ENCODE peak calls at places on chromosomes 16 and 17, in six cellular contexts. O, A, K, I, Y and P are unnamed samples.
A peak's percentile ranks its signal among the peaks of the same experiment; 100 is the strongest.

GRCh38 chr16:86392751-86393150 is 117.6 kb upstream of the FOXF1 start:
- DNase-seq in Y (no peak), O (no peak), A (no peak), I (no peak), K (peak; percentile 66), P (no peak)

GRCh38 chr16:81921415-81921814 is 89.9 kb downstream of the SDR42E1 start:
- DNase-seq in A (no peak), Y (no peak), K (peak; percentile 37), I (no peak), O (peak; percentile 39), P (no peak)

GRCh38 chr17:17937450-17937849 is 34.8 kb downstream of the TOM1L2 start:
- DNase-seq in O (no peak), K (peak; percentile 72), I (no peak), A (no peak), Y (no peak), P (no peak)

GRCh38 chr16:81544691-81545365 is 100.2 kb downstream of the CMIP start:
- DNase-seq in Y (no peak), A (no peak), K (no peak), I (no peak), O (no peak), P (no peak)

GRCh38 chr17:75088902-75089417 is 1.2 kb downstream of the SLC16A5 start:
- DNase-seq in O (peak; percentile 79), A (peak; percentile 21), I (no peak), Y (peak; percentile 63), K (peak; percentile 36), P (no peak)

GRCh38 chr16:83393196-83393981 is 414.4 kb upstream of the HSBP1 start:
- DNase-seq in K (peak; percentile 60), O (no peak), Y (no peak), I (no peak), A (peak; percentile 4), P (no peak)

GRCh38 chr17:54013117-54013516 is 190.4 kb downstream of the KIF2B start:
- DNase-seq in K (no peak), Y (no peak), A (no peak), O (no peak), I (no peak), P (no peak)

GRCh38 chr17:71360301-71360700 is 760.5 kb upstream of the SOX9 start:
- DNase-seq in A (no peak), Y (no peak), K (peak; percentile 59), I (no peak), O (no peak), P (no peak)

GRCh38 chr16:86997058-86997457 is 320.1 kb downstream of the C16orf95 start:
- DNase-seq in K (no peak), O (no peak), I (no peak), A (no peak), Y (no peak), P (no peak)

GRCh38 chr16:58413359-58413758 is 21.1 kb downstream of the GINS3 start:
- DNase-seq in I (no peak), K (no peak), O (no peak), Y (no peak), A (no peak), P (no peak)

GRCh38 chr17:9875441-9875840 is 29.6 kb downstream of the RCVRN start:
- DNase-seq in K (peak; percentile 90), O (no peak), I (no peak), A (no peak), Y (no peak), P (no peak)

GRCh38 chr16:59899940-59900339 is 1165.8 kb upstream of the GOT2 start:
- DNase-seq in I (no peak), Y (no peak), K (no peak), O (no peak), A (no peak), P (no peak)

GRCh38 chr16:17328971-17329370 is 141.8 kb downstream of the XYLT1 start:
- DNase-seq in A (peak; percentile 19), Y (peak; percentile 77), O (peak; percentile 50), K (no peak), I (no peak), P (no peak)

GRCh38 chr16:14168146-14168545 is 97.0 kb downstream of the MRTFB start:
- DNase-seq in Y (no peak), K (peak; percentile 71), I (no peak), A (no peak), O (no peak), P (no peak)

GRCh38 chr16:9050102-9050830 is 41.2 kb upstream of the HAPSTR1 start:
- DNase-seq in K (peak; percentile 10), O (no peak), A (no peak), Y (no peak), I (peak; percentile 11), P (no peak)

GRCh38 chr17:49764559-49765180 is 739 bp upstream of the FAM117A start:
- DNase-seq in Y (no peak), K (no peak), I (no peak), O (no peak), A (no peak), P (no peak)

GRCh38 chr17:17096438-17097178 is 54.4 kb downstream of the MPRIP start:
- DNase-seq in Y (no peak), K (peak; percentile 35), O (no peak), I (no peak), A (no peak), P (no peak)

GRCh38 chr16:978403-978802 is 3.2 kb upstream of the SOX8 start:
- DNase-seq in Y (no peak), A (no peak), K (no peak), I (no peak), O (no peak), P (no peak)

DNA sequence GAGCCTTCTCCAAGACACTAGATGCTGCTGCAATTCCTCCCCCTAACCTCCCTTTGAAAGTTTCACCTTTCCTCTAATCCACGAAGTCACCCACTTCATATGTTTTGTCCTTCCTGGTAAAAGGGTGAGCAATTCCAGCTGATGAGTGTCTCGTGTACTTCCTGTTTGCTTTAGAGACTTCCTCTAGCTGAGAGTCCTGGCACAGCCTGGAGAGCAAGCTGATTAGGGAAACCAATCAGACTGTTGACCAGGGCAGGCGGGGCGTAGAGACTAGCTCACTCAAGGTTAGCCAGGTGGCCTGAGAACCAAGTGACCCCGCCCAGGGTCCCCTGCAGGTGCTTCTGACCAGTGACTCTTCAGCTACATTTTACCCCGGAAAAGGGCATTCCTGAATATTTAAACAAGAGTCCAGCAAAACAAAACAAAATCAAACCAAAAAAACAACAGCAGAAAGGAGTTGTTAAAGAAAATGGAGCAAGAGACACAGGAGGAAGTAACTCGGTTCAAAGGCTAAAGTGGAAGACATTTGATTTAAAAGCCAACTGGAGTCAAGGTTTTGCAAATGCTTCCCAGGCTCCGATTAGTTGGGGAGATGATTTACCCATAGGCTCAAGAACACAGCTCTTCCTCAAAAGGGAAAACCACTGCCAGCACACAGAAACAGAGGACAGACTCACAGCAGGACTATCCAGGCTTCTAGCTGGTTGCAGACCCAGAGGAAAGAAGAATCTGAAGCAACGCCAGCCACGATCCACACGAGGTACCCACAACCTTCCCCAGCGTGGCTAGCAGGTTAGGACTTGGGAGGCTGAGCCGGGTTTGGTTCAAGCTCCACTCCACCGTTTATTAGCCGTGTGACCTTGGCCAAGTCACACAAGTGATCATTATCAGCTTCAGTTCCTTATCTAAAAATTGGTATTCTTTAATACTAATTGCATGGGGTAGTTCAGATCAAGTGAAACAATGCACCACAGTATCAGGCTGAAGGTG is 13.4 kb downstream of the HSPB9 start:
- DNase-seq in K (peak; percentile 73), Y (peak; percentile 92), A (peak; percentile 79), I (peak; percentile 41), O (peak; percentile 93), P (no peak)
- H3K4me1 ChIP-seq in K (peaks cover 30% of the 10 kb centered on the region), Y (peaks cover 48% of the 10 kb centered on the region), A (peaks cover 98% of the 10 kb centered on the region), I (peaks cover 9% of the 10 kb centered on the region), O (peaks cover 3% of the 10 kb centered on the region), P (peaks cover 65% of the 10 kb centered on the region)

GRCh38 chr17:38562903-38563302 is 42.8 kb downstream of the SRCIN1 start:
- DNase-seq in K (no peak), Y (no peak), A (no peak), I (no peak), O (no peak), P (no peak)

GRCh38 chr17:38565853-38566665 is 39.7 kb downstream of the SRCIN1 start:
- DNase-seq in Y (no peak), O (no peak), K (no peak), I (no peak), A (no peak), P (no peak)

GRCh38 chr17:38563362-38564253 is 42.1 kb downstream of the SRCIN1 start:
- DNase-seq in Y (no peak), I (peak; percentile 58), K (no peak), A (no peak), O (no peak), P (no peak)

GRCh38 chr17:38564869-38565268 is 40.9 kb downstream of the SRCIN1 start:
- DNase-seq in Y (no peak), A (no peak), K (no peak), I (peak; percentile 50), O (no peak), P (no peak)

GRCh38 chr17:38564254-38564605 is 41.5 kb downstream of the SRCIN1 start:
- DNase-seq in O (no peak), A (no peak), I (no peak), Y (no peak), K (no peak), P (no peak)
- H3K27me3 ChIP-seq in O (peaks cover 39% of the 10 kb centered on the region), A (peaks cover 100% of the 10 kb centered on the region), I (peaks cover 93% of the 10 kb centered on the region), Y (peaks cover 44% of the 10 kb centered on the region), K (peaks cover 82% of the 10 kb centered on the region), P (peaks cover 11% of the 10 kb centered on the region)

GRCh38 chr17:81306491-81306890 is 11.4 kb upstream of the SLC38A10 start:
- DNase-seq in I (no peak), O (no peak), A (no peak), Y (no peak), K (no peak), P (no peak)
- H3K4me1 ChIP-seq in I (peaks cover 29% of the 10 kb centered on the region), O (peaks cover 6% of the 10 kb centered on the region), A (peaks cover 37% of the 10 kb centered on the region), Y (peaks cover 8% of the 10 kb centered on the region), K (peaks cover 2% of the 10 kb centered on the region), P (peaks cover 21% of the 10 kb centered on the region)

GRCh38 chr17:79484600-79485398 is 126.1 kb downstream of the RBFOX3 start:
- DNase-seq in A (no peak), O (no peak), I (no peak), K (no peak), Y (no peak), P (no peak)
- H3K27me3 ChIP-seq in A (peaks cover 74% of the 10 kb centered on the region), O (no peaks in the 10 kb centered on the region), I (peaks cover 46% of the 10 kb centered on the region), K (no peaks in the 10 kb centered on the region), Y (no peaks in the 10 kb centered on the region), P (no peaks in the 10 kb centered on the region)

GRCh38 chr17:39107141-39107540 is 44.3 kb downstream of the PLXDC1 start:
- DNase-seq in K (no peak), A (no peak), I (no peak), O (no peak), Y (no peak), P (no peak)
- H3K4me1 ChIP-seq in K (peaks cover 5% of the 10 kb centered on the region), A (peaks cover 9% of the 10 kb centered on the region), I (no peaks in the 10 kb centered on the region), O (no peaks in the 10 kb centered on the region), Y (no peaks in the 10 kb centered on the region), P (no peaks in the 10 kb centered on the region)